ENCODE peak calls at places on chromosomes 12 and 14, in nine cellular contexts. One of them, this sample, is unnamed.

GRCh38 chr14:32081901-32082300 is 4.8 kb downstream of the ARHGAP5 start:
- DNase-seq in Calu3: no peak
- DNase-seq in KBM-7: no peak
- DNase-seq in GM20000: no peak
- DNase-seq in psoas muscle: no peak
- DNase-seq in stimulated activated CD8-positive, alpha-beta memory T cell treated with anti-CD3 and anti-CD28 coated beads, Interleukin-2, amount 100 ng/mL, for 1 hour: no peak
- DNase-seq in K562: no peak
- DNase-seq in NCI-H1092 treated with DMSO at 0.1 percent for 48 hours: no peak
- DNase-seq in sciatic nerve: no peak
- DNase-seq in this sample: no peak

GRCh38 chr14:55146425-55146824 is 17.4 kb downstream of the LGALS3 start:
- DNase-seq in Calu3: no peak
- DNase-seq in KBM-7: no peak
- DNase-seq in GM20000: no peak
- DNase-seq in psoas muscle: no peak
- DNase-seq in stimulated activated CD8-positive, alpha-beta memory T cell treated with anti-CD3 and anti-CD28 coated beads, Interleukin-2, amount 100 ng/mL, for 1 hour: no peak
- DNase-seq in K562: no peak
- DNase-seq in NCI-H1092 treated with DMSO at 0.1 percent for 48 hours: no peak
- DNase-seq in sciatic nerve: no peak
- DNase-seq in this sample: no peak

GRCh38 chr14:83467811-83468210 is 1934.2 kb upstream of the SEL1L start:
- DNase-seq in Calu3: no peak
- DNase-seq in KBM-7: no peak
- DNase-seq in GM20000: no peak
- DNase-seq in psoas muscle: no peak
- DNase-seq in stimulated activated CD8-positive, alpha-beta memory T cell treated with anti-CD3 and anti-CD28 coated beads, Interleukin-2, amount 100 ng/mL, for 1 hour: no peak
- DNase-seq in K562: no peak
- DNase-seq in NCI-H1092 treated with DMSO at 0.1 percent for 48 hours: no peak
- DNase-seq in sciatic nerve: no peak
- DNase-seq in this sample: peak

GRCh38 chr14:104266643-104267575 is 128.5 kb downstream of the KIF26A start:
- DNase-seq in Calu3: no peak
- DNase-seq in KBM-7: no peak
- DNase-seq in GM20000: no peak
- DNase-seq in psoas muscle: no peak
- DNase-seq in stimulated activated CD8-positive, alpha-beta memory T cell treated with anti-CD3 and anti-CD28 coated beads, Interleukin-2, amount 100 ng/mL, for 1 hour: no peak
- DNase-seq in K562: no peak
- DNase-seq in NCI-H1092 treated with DMSO at 0.1 percent for 48 hours: no peak
- DNase-seq in sciatic nerve: no peak
- DNase-seq in this sample: no peak

GRCh38 chr12:104456950-104457745 is 400 bp downstream of the CHST11 start:
- DNase-seq in Calu3: peak
- DNase-seq in KBM-7: peak
- DNase-seq in GM20000: peak
- DNase-seq in psoas muscle: peak
- DNase-seq in stimulated activated CD8-positive, alpha-beta memory T cell treated with anti-CD3 and anti-CD28 coated beads, Interleukin-2, amount 100 ng/mL, for 1 hour: no peak
- DNase-seq in K562: peak
- DNase-seq in NCI-H1092 treated with DMSO at 0.1 percent for 48 hours: peak
- DNase-seq in sciatic nerve: peak
- DNase-seq in this sample: peak

GRCh38 chr12:130559806-130560205 is 156.3 kb downstream of the RIMBP2 start:
- DNase-seq in Calu3: no peak
- DNase-seq in KBM-7: no peak
- DNase-seq in GM20000: no peak
- DNase-seq in psoas muscle: no peak
- DNase-seq in stimulated activated CD8-positive, alpha-beta memory T cell treated with anti-CD3 and anti-CD28 coated beads, Interleukin-2, amount 100 ng/mL, for 1 hour: no peak
- DNase-seq in K562: no peak
- DNase-seq in NCI-H1092 treated with DMSO at 0.1 percent for 48 hours: no peak
- DNase-seq in sciatic nerve: no peak
- DNase-seq in this sample: no peak

GRCh38 chr12:83042441-83043215 is 355.9 kb downstream of the TMTC2 start:
- DNase-seq in Calu3: no peak
- DNase-seq in KBM-7: no peak
- DNase-seq in GM20000: no peak
- DNase-seq in psoas muscle: no peak
- DNase-seq in stimulated activated CD8-positive, alpha-beta memory T cell treated with anti-CD3 and anti-CD28 coated beads, Interleukin-2, amount 100 ng/mL, for 1 hour: no peak
- DNase-seq in K562: no peak
- DNase-seq in NCI-H1092 treated with DMSO at 0.1 percent for 48 hours: no peak
- DNase-seq in sciatic nerve: no peak
- DNase-seq in this sample: no peak

GRCh38 chr12:11651377-11651776 is 1.9 kb downstream of the ETV6 start:
- DNase-seq in Calu3: no peak
- DNase-seq in KBM-7: no peak
- DNase-seq in GM20000: no peak
- DNase-seq in psoas muscle: no peak
- DNase-seq in stimulated activated CD8-positive, alpha-beta memory T cell treated with anti-CD3 and anti-CD28 coated beads, Interleukin-2, amount 100 ng/mL, for 1 hour: no peak
- DNase-seq in K562: no peak
- DNase-seq in NCI-H1092 treated with DMSO at 0.1 percent for 48 hours: no peak
- DNase-seq in sciatic nerve: no peak
- DNase-seq in this sample: no peak

GRCh38 chr12:93712204-93712603 is 35.0 kb downstream of the CRADD start:
- DNase-seq in Calu3: no peak
- DNase-seq in KBM-7: no peak
- DNase-seq in GM20000: no peak
- DNase-seq in psoas muscle: no peak
- DNase-seq in stimulated activated CD8-positive, alpha-beta memory T cell treated with anti-CD3 and anti-CD28 coated beads, Interleukin-2, amount 100 ng/mL, for 1 hour: no peak
- DNase-seq in K562: no peak
- DNase-seq in NCI-H1092 treated with DMSO at 0.1 percent for 48 hours: no peak
- DNase-seq in sciatic nerve: no peak
- DNase-seq in this sample: no peak

GRCh38 chr14:23579311-23579630 is 681 bp upstream of the JPH4 start:
- DNase-seq in Calu3: no peak
- DNase-seq in KBM-7: no peak
- DNase-seq in GM20000: no peak
- DNase-seq in psoas muscle: no peak
- DNase-seq in stimulated activated CD8-positive, alpha-beta memory T cell treated with anti-CD3 and anti-CD28 coated beads, Interleukin-2, amount 100 ng/mL, for 1 hour: no peak
- DNase-seq in K562: no peak
- DNase-seq in NCI-H1092 treated with DMSO at 0.1 percent for 48 hours: no peak
- DNase-seq in sciatic nerve: no peak
- DNase-seq in this sample: no peak

GRCh38 chr14:97692084-97692483 is 894.9 kb downstream of the VRK1 start:
- DNase-seq in Calu3: no peak
- DNase-seq in KBM-7: no peak
- DNase-seq in GM20000: no peak
- DNase-seq in psoas muscle: no peak
- DNase-seq in stimulated activated CD8-positive, alpha-beta memory T cell treated with anti-CD3 and anti-CD28 coated beads, Interleukin-2, amount 100 ng/mL, for 1 hour: no peak
- DNase-seq in K562: no peak
- DNase-seq in NCI-H1092 treated with DMSO at 0.1 percent for 48 hours: no peak
- DNase-seq in sciatic nerve: no peak
- DNase-seq in this sample: no peak

GRCh38 chr12:65756956-65757511 is 67.2 kb upstream of the HMGA2 start:
- DNase-seq in Calu3: no peak
- DNase-seq in KBM-7: no peak
- DNase-seq in GM20000: peak
- DNase-seq in psoas muscle: no peak
- DNase-seq in stimulated activated CD8-positive, alpha-beta memory T cell treated with anti-CD3 and anti-CD28 coated beads, Interleukin-2, amount 100 ng/mL, for 1 hour: no peak
- DNase-seq in K562: no peak
- DNase-seq in NCI-H1092 treated with DMSO at 0.1 percent for 48 hours: no peak
- DNase-seq in sciatic nerve: no peak
- DNase-seq in this sample: no peak

GRCh38 chr12:75289678-75290200 is 40.4 kb downstream of the CAPS2 start:
- DNase-seq in Calu3: no peak
- DNase-seq in KBM-7: peak
- DNase-seq in GM20000: no peak
- DNase-seq in psoas muscle: no peak
- DNase-seq in stimulated activated CD8-positive, alpha-beta memory T cell treated with anti-CD3 and anti-CD28 coated beads, Interleukin-2, amount 100 ng/mL, for 1 hour: no peak
- DNase-seq in K562: no peak
- DNase-seq in NCI-H1092 treated with DMSO at 0.1 percent for 48 hours: no peak
- DNase-seq in sciatic nerve: no peak
- DNase-seq in this sample: peak

GRCh38 chr14:99729991-99730875 is 46.1 kb downstream of the CYP46A1 start:
- DNase-seq in Calu3: peak
- DNase-seq in KBM-7: peak
- DNase-seq in GM20000: peak
- DNase-seq in psoas muscle: peak
- DNase-seq in stimulated activated CD8-positive, alpha-beta memory T cell treated with anti-CD3 and anti-CD28 coated beads, Interleukin-2, amount 100 ng/mL, for 1 hour: peak
- DNase-seq in K562: peak
- DNase-seq in NCI-H1092 treated with DMSO at 0.1 percent for 48 hours: peak
- DNase-seq in sciatic nerve: peak
- DNase-seq in this sample: peak

GRCh38 chr14:69044965-69045555 is 66.0 kb upstream of the ACTN1 start:
- DNase-seq in Calu3: no peak
- DNase-seq in KBM-7: no peak
- DNase-seq in GM20000: no peak
- DNase-seq in psoas muscle: peak
- DNase-seq in stimulated activated CD8-positive, alpha-beta memory T cell treated with anti-CD3 and anti-CD28 coated beads, Interleukin-2, amount 100 ng/mL, for 1 hour: no peak
- DNase-seq in K562: no peak
- DNase-seq in NCI-H1092 treated with DMSO at 0.1 percent for 48 hours: no peak
- DNase-seq in sciatic nerve: no peak
- DNase-seq in this sample: no peak

GRCh38 chr12:51000245-51000644 is 25.9 kb downstream of the SLC11A2 start:
- DNase-seq in Calu3: no peak
- DNase-seq in KBM-7: no peak
- DNase-seq in GM20000: no peak
- DNase-seq in psoas muscle: no peak
- DNase-seq in stimulated activated CD8-positive, alpha-beta memory T cell treated with anti-CD3 and anti-CD28 coated beads, Interleukin-2, amount 100 ng/mL, for 1 hour: no peak
- DNase-seq in K562: no peak
- DNase-seq in NCI-H1092 treated with DMSO at 0.1 percent for 48 hours: no peak
- DNase-seq in sciatic nerve: no peak
- DNase-seq in this sample: peak

GRCh38 chr14:100617715-100618693 is 30.8 kb upstream of the BEGAIN start:
- DNase-seq in Calu3: no peak
- DNase-seq in KBM-7: peak
- DNase-seq in GM20000: no peak
- DNase-seq in psoas muscle: no peak
- DNase-seq in stimulated activated CD8-positive, alpha-beta memory T cell treated with anti-CD3 and anti-CD28 coated beads, Interleukin-2, amount 100 ng/mL, for 1 hour: no peak
- DNase-seq in K562: no peak
- DNase-seq in NCI-H1092 treated with DMSO at 0.1 percent for 48 hours: no peak
- DNase-seq in sciatic nerve: peak
- DNase-seq in this sample: no peak

GRCh38 chr14:20798318-20798717 is 4.3 kb downstream of the RNASE1 start:
- DNase-seq in Calu3: no peak
- DNase-seq in KBM-7: no peak
- DNase-seq in GM20000: no peak
- DNase-seq in psoas muscle: no peak
- DNase-seq in stimulated activated CD8-positive, alpha-beta memory T cell treated with anti-CD3 and anti-CD28 coated beads, Interleukin-2, amount 100 ng/mL, for 1 hour: no peak
- DNase-seq in K562: no peak
- DNase-seq in NCI-H1092 treated with DMSO at 0.1 percent for 48 hours: no peak
- DNase-seq in sciatic nerve: no peak
- DNase-seq in this sample: no peak

GRCh38 chr14:100450049-100450448 is 126.9 kb downstream of the SLC25A47 start:
- DNase-seq in Calu3: no peak
- DNase-seq in KBM-7: no peak
- DNase-seq in GM20000: no peak
- DNase-seq in psoas muscle: no peak
- DNase-seq in stimulated activated CD8-positive, alpha-beta memory T cell treated with anti-CD3 and anti-CD28 coated beads, Interleukin-2, amount 100 ng/mL, for 1 hour: no peak
- DNase-seq in K562: no peak
- DNase-seq in NCI-H1092 treated with DMSO at 0.1 percent for 48 hours: no peak
- DNase-seq in sciatic nerve: no peak
- DNase-seq in this sample: no peak

GRCh38 chr14:99200654-99201005 is 71.4 kb downstream of the BCL11B start:
- DNase-seq in Calu3: no peak
- DNase-seq in KBM-7: no peak
- DNase-seq in GM20000: no peak
- DNase-seq in psoas muscle: no peak
- DNase-seq in stimulated activated CD8-positive, alpha-beta memory T cell treated with anti-CD3 and anti-CD28 coated beads, Interleukin-2, amount 100 ng/mL, for 1 hour: no peak
- DNase-seq in K562: no peak
- DNase-seq in NCI-H1092 treated with DMSO at 0.1 percent for 48 hours: no peak
- DNase-seq in sciatic nerve: no peak
- DNase-seq in this sample: no peak

GRCh38 chr14:37573355-37573754 is 21.7 kb downstream of the FOXA1 start:
- DNase-seq in Calu3: no peak
- DNase-seq in KBM-7: no peak
- DNase-seq in GM20000: no peak
- DNase-seq in psoas muscle: no peak
- DNase-seq in stimulated activated CD8-positive, alpha-beta memory T cell treated with anti-CD3 and anti-CD28 coated beads, Interleukin-2, amount 100 ng/mL, for 1 hour: no peak
- DNase-seq in K562: no peak
- DNase-seq in NCI-H1092 treated with DMSO at 0.1 percent for 48 hours: no peak
- DNase-seq in sciatic nerve: no peak
- DNase-seq in this sample: peak

GRCh38 chr14:56057071-56057865 is 60.9 kb upstream of the PELI2 start:
- DNase-seq in Calu3: no peak
- DNase-seq in KBM-7: no peak
- DNase-seq in GM20000: no peak
- DNase-seq in psoas muscle: no peak
- DNase-seq in stimulated activated CD8-positive, alpha-beta memory T cell treated with anti-CD3 and anti-CD28 coated beads, Interleukin-2, amount 100 ng/mL, for 1 hour: no peak
- DNase-seq in K562: no peak
- DNase-seq in NCI-H1092 treated with DMSO at 0.1 percent for 48 hours: peak
- DNase-seq in sciatic nerve: no peak
- DNase-seq in this sample: no peak

GRCh38 chr14:101116065-101116464 is 212.5 kb upstream of the RTL1 start:
- DNase-seq in Calu3: no peak
- DNase-seq in KBM-7: no peak
- DNase-seq in GM20000: no peak
- DNase-seq in psoas muscle: no peak
- DNase-seq in stimulated activated CD8-positive, alpha-beta memory T cell treated with anti-CD3 and anti-CD28 coated beads, Interleukin-2, amount 100 ng/mL, for 1 hour: no peak
- DNase-seq in K562: no peak
- DNase-seq in NCI-H1092 treated with DMSO at 0.1 percent for 48 hours: no peak
- DNase-seq in sciatic nerve: no peak
- DNase-seq in this sample: no peak

GRCh38 chr12:27498761-27499160 is 25.2 kb upstream of the PPFIBP1 start:
- DNase-seq in Calu3: no peak
- DNase-seq in KBM-7: peak
- DNase-seq in GM20000: no peak
- DNase-seq in psoas muscle: no peak
- DNase-seq in stimulated activated CD8-positive, alpha-beta memory T cell treated with anti-CD3 and anti-CD28 coated beads, Interleukin-2, amount 100 ng/mL, for 1 hour: no peak
- DNase-seq in K562: no peak
- DNase-seq in NCI-H1092 treated with DMSO at 0.1 percent for 48 hours: no peak
- DNase-seq in sciatic nerve: no peak
- DNase-seq in this sample: no peak

GRCh38 chr12:93683410-93683809 is 6.2 kb downstream of the CRADD start:
- DNase-seq in Calu3: no peak
- DNase-seq in KBM-7: no peak
- DNase-seq in GM20000: no peak
- DNase-seq in psoas muscle: no peak
- DNase-seq in stimulated activated CD8-positive, alpha-beta memory T cell treated with anti-CD3 and anti-CD28 coated beads, Interleukin-2, amount 100 ng/mL, for 1 hour: no peak
- DNase-seq in K562: no peak
- DNase-seq in NCI-H1092 treated with DMSO at 0.1 percent for 48 hours: no peak
- DNase-seq in sciatic nerve: no peak
- DNase-seq in this sample: no peak

GRCh38 chr14:26330982-26331381 is 266.9 kb downstream of the NOVA1 start:
- DNase-seq in Calu3: no peak
- DNase-seq in KBM-7: no peak
- DNase-seq in GM20000: no peak
- DNase-seq in psoas muscle: no peak
- DNase-seq in stimulated activated CD8-positive, alpha-beta memory T cell treated with anti-CD3 and anti-CD28 coated beads, Interleukin-2, amount 100 ng/mL, for 1 hour: no peak
- DNase-seq in K562: no peak
- DNase-seq in NCI-H1092 treated with DMSO at 0.1 percent for 48 hours: no peak
- DNase-seq in sciatic nerve: no peak
- DNase-seq in this sample: no peak

GRCh38 chr14:34325493-34325892 is 136.5 kb downstream of the SPTSSA start:
- DNase-seq in Calu3: no peak
- DNase-seq in KBM-7: no peak
- DNase-seq in GM20000: no peak
- DNase-seq in psoas muscle: no peak
- DNase-seq in stimulated activated CD8-positive, alpha-beta memory T cell treated with anti-CD3 and anti-CD28 coated beads, Interleukin-2, amount 100 ng/mL, for 1 hour: no peak
- DNase-seq in K562: no peak
- DNase-seq in NCI-H1092 treated with DMSO at 0.1 percent for 48 hours: no peak
- DNase-seq in sciatic nerve: no peak
- DNase-seq in this sample: no peak

This sample was measured in HFFc6.